ENCODE peak calls at places on chromosome 10, in five cellular contexts. N is GM23338, F is HCT116, L is IMR-90, P is cardiac muscle cell. W is an unnamed sample.

GRCh38 chr10:14822879-14823755 is 14.7 kb downstream of the CDNF start:
- DNase-seq in N (peak; percentile 72), F (peak; percentile 16), L (peak; percentile 59), P (peak; percentile 44), W (peak; percentile 57)

GRCh38 chr10:126186746-126187145 is 201.5 kb downstream of the ADAM12 start:
- DNase-seq in N (no peak), F (no peak), L (peak; percentile 48), P (no peak), W (no peak)

GRCh38 chr10:72002354-72003295 is 38.4 kb downstream of the CHST3 start:
- DNase-seq in N (no peak), F (no peak), L (no peak), P (no peak), W (no peak)

GRCh38 chr10:5538446-5538845 is 13.7 kb downstream of the CALML3 start:
- DNase-seq in N (no peak), F (no peak), L (peak; percentile 56), P (no peak), W (no peak)

GRCh38 chr10:108801775-108802516 is 1121.4 kb downstream of the XPNPEP1 start:
- DNase-seq in N (no peak), F (no peak), L (peak; percentile 70), P (no peak), W (no peak)

GRCh38 chr10:110364531-110364937 is 59.8 kb upstream of the SMNDC1 start:
- DNase-seq in N (no peak), F (peak; percentile 37), L (no peak), P (no peak), W (no peak)

GRCh38 chr10:18610517-18610916 is 40.9 kb downstream of the NSUN6 start:
- DNase-seq in N (no peak), F (peak; percentile 72), L (peak; percentile 87), P (no peak), W (peak; percentile 93)

GRCh38 chr10:62728479-62728878 is 76.0 kb upstream of the ADO start:
- DNase-seq in N (no peak), F (no peak), L (no peak), P (no peak), W (no peak)

GRCh38 chr10:73889014-73889413 is 14.7 kb upstream of the CAMK2G start:
- DNase-seq in N (no peak), F (peak; percentile 63), L (peak; percentile 78), P (no peak), W (peak; percentile 45)

GRCh38 chr10:101513733-101514132 is 74.3 kb downstream of the POLL start:
- DNase-seq in N (no peak), F (no peak), L (no peak), P (no peak), W (no peak)

GRCh38 chr10:113776553-113776952 is 25.1 kb downstream of the PLEKHS1 start:
- DNase-seq in N (no peak), F (no peak), L (no peak), P (no peak), W (no peak)

GRCh38 chr10:91090761-91091529 is 129.5 kb upstream of the PCGF5 start:
- DNase-seq in N (no peak), F (no peak), L (no peak), P (no peak), W (peak; percentile 11)

GRCh38 chr10:116770281-116770680 is 27.9 kb upstream of the HSPA12A start:
- DNase-seq in N (no peak), F (no peak), L (no peak), P (no peak), W (no peak)

GRCh38 chr10:78950656-78951587 is 117.8 kb upstream of the ZMIZ1 start:
- DNase-seq in N (no peak), F (no peak), L (no peak), P (no peak), W (no peak)

GRCh38 chr10:86757110-86757790 is 831 bp downstream of the BMPR1A start:
- DNase-seq in N (peak; percentile 50), F (peak; percentile 29), L (peak; percentile 65), P (peak; percentile 62), W (peak; percentile 26)

GRCh38 chr10:48239618-48240017 is 34.9 kb downstream of the FRMPD2 start:
- DNase-seq in N (no peak), F (no peak), L (no peak), P (no peak), W (no peak)

GRCh38 chr10:1377756-1378397 is 321.7 kb downstream of the WDR37 start:
- DNase-seq in N (no peak), F (no peak), L (no peak), P (no peak), W (no peak)

GRCh38 chr10:52652431-52653220 is 120.0 kb downstream of the MBL2 start:
- DNase-seq in N (no peak), F (no peak), L (no peak), P (no peak), W (no peak)

GRCh38 chr10:36531621-36532020 is 593.8 kb upstream of the ANKRD30A start:
- DNase-seq in N (no peak), F (no peak), L (peak; percentile 55), P (no peak), W (no peak)

GRCh38 chr10:62046522-62047239 is 145.2 kb downstream of the ARID5B start:
- DNase-seq in N (no peak), F (no peak), L (peak; percentile 47), P (no peak), W (peak; percentile 63)

GRCh38 chr10:121577568-121577967 is 20.7 kb downstream of the FGFR2 start:
- DNase-seq in N (no peak), F (no peak), L (no peak), P (no peak), W (no peak)

GRCh38 chr10:92087750-92088395 is 164.3 kb downstream of the BTAF1 start:
- DNase-seq in N (peak; percentile 94), F (peak; percentile 78), L (peak; percentile 82), P (peak; percentile 80), W (peak; percentile 79)

GRCh38 chr10:3045471-3046209 is 21.7 kb upstream of the PFKP start:
- DNase-seq in N (peak; percentile 68), F (no peak), L (peak; percentile 85), P (peak; percentile 97), W (peak; percentile 70)

GRCh38 chr10:93436577-93436976 is 45.6 kb downstream of the MYOF start:
- DNase-seq in N (peak; percentile 20), F (no peak), L (peak; percentile 97), P (no peak), W (peak; percentile 94)

GRCh38 chr10:32446701-32447406 is 914 bp downstream of the CCDC7 start:
- DNase-seq in N (peak; percentile 27), F (peak; percentile 1), L (peak; percentile 22), P (no peak), W (no peak)

GRCh38 chr10:67912330-67912946 is 28.0 kb downstream of the SIRT1 start:
- DNase-seq in N (no peak), F (no peak), L (peak; percentile 25), P (no peak), W (peak; percentile 1)

GRCh38 chr10:125871341-125871740 is 9.8 kb downstream of the DHX32 start:
- DNase-seq in N (no peak), F (no peak), L (peak; percentile 81), P (no peak), W (no peak)

GRCh38 chr10:75021851-75022250 is 89.6 kb upstream of the SAMD8 start:
- DNase-seq in N (no peak), F (no peak), L (no peak), P (no peak), W (no peak)

GRCh38 chr10:112956631-112957350 is 6.7 kb downstream of the TCF7L2 start:
- DNase-seq in N (peak; percentile 61), F (no peak), L (no peak), P (no peak), W (no peak)

GRCh38 chr10:119498889-119499864 is 43.3 kb downstream of the RGS10 start:
- DNase-seq in N (no peak), F (no peak), L (peak; percentile 71), P (no peak), W (peak; percentile 66)

GRCh38 chr10:88066876-88067275 is 203.5 kb downstream of the PTEN start:
- DNase-seq in N (no peak), F (no peak), L (no peak), P (no peak), W (no peak)
- H3K27ac ChIP-seq in N (no peak overlapping the region), F (no peak overlapping the region), L (no peak overlapping the region), P (no peak overlapping the region), W (no peak overlapping the region)

DNA sequence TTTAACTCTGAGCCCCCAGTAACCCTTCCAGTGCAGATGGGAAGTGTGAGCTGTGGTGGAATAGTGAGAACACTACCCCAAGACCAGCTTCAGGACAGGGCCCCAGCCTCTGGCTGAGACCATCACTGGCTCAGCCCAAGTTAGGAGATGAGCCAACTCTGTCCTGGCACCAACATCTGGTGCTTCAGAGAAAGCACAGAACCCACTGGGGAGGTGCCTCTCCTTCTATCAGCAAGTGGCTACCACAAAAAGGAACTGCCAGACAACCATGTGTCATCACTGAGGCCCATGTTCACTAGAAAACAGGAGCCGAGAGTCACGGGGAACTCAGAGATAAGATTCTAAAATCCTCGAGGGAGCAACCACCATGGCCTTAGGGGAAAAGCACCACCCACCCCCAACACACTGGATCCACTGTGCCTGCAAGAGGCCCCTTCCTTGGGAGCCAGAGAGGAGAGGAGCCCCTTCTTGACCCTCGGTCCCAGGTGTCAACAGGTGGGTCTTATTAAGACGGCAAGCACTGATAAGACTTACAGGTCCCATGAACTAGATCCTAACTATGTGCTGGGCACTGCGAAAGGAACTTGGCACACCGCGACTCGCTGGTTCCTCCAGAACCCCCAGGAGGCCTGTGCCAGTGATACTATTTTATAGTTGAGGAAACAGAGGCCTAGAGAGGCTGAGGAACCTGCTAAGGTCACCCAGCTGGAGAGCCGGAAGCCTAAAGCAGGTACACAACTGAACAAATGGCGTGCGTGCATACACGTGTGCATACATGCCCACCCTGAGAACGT is 102.7 kb downstream of the FAM53B start:
- DNase-seq in N (no peak), F (no peak), L (peak; percentile 62), P (no peak), W (peak; percentile 63)
- H3K4me3 ChIP-seq in N (no peak overlapping the region), F (no peak overlapping the region), L (no peak overlapping the region), P (no peak overlapping the region), W (no peak overlapping the region)

DNA sequence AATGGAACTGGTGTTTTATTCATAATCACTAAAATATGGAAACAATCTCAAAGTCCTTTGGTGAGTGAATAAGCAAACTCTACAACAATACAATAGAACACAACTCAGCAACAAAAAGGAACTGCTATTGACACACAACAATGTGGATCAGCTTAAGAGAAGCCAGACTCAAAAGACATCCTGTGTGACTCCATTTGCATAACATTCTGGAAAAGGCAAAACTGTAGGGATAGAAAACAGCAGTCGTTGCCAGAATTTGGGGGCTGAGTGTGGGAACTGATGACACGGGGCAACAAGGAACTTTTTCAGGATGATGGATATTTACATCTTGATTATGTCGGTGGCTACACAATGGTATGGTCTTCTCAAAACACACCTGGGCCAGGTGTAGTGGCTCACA is 32.4 kb upstream of the SVIL start:
- DNase-seq in N (peak; percentile 71), F (no peak), L (no peak), P (no peak), W (no peak)
- H3K36me3 ChIP-seq in N (no peaks in the 10 kb centered on the region), F (no peaks in the 10 kb centered on the region), L (peaks cover 4% of the 10 kb centered on the region), P (no peaks in the 10 kb centered on the region), W (no peaks in the 10 kb centered on the region)

DNA sequence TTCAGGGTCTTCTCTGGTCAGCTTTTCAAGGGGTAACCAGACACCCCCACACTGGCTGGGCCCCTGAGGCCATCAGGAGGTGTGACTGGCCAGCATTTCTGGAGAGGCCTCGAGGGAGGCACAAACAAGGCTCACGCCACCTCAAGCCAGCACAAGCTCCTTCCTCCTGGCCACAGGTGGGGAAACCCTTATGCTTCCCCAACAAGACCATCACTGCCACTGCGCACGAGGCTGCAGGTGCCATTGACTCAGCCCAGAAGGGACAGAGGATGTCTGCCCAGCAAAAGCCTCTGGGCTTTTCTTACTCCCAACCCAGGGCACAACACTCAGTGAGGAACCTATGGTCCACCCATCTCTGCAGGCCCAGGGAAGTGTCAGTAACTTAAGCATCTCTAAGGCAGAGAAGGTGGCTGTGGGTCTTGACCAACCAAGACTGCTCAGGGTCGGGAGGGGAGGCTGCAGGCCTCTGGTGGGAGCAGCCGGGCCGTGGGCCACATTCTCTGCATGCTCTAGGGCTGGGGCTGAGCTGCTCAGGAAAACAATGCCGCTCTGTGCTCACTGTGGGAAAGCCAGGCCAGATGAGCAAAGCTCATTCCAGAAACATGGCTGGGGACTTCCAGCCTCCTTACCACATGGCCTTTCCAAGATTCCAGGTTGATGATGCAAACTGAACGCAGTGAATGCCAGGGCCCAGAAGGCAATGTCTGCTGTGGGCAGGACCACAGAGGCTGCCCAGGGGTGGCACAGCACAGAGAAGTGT is 24.2 kb upstream of the RASSF4 start:
- DNase-seq in N (no peak), F (no peak), L (peak; percentile 95), P (no peak), W (peak; percentile 72)
- H3K27ac ChIP-seq in N (no peak overlapping the region), F (no peak overlapping the region), L (peak overlapping the region; percentile 5), P (no peak overlapping the region), W (no peak overlapping the region)